ENCODE peak calls at places on chromosomes 13 and 19, in ten cellular contexts. One of them, this sample, is unnamed.
A peak's percentile ranks its signal among the peaks of the same experiment; 100 is the strongest.

GRCh38 chr19:2274937-2275535 is 6.9 kb downstream of the PEAK3 start:
- DNase-seq in thyroid gland: peak; percentile 69
- DNase-seq in A549: peak; percentile 68
- DNase-seq in K562: peak; percentile 54
- DNase-seq in tibial nerve: peak; percentile 61
- DNase-seq in mucosa of descending colon: peak; percentile 84
- DNase-seq in neural progenitor cell: peak; percentile 85
- DNase-seq in thoracic aorta: no peak
- DNase-seq in body of pancreas: peak; percentile 70
- DNase-seq in cardiac muscle cell: peak; percentile 77
- DNase-seq in this sample: peak; percentile 85

GRCh38 chr19:10352764-10353671 is 13.6 kb upstream of the ICAM3 start:
- DNase-seq in tibial nerve: peak; percentile 81
- DNase-seq in A549: no peak
- DNase-seq in thyroid gland: peak; percentile 94
- DNase-seq in K562: peak; percentile 54
- DNase-seq in body of pancreas: peak; percentile 28
- DNase-seq in mucosa of descending colon: no peak
- DNase-seq in cardiac muscle cell: peak; percentile 95
- DNase-seq in neural progenitor cell: peak; percentile 95
- DNase-seq in thoracic aorta: no peak
- DNase-seq in this sample: peak; percentile 31

GRCh38 chr13:93151277-93151676 is 75.3 kb upstream of the GPC6 start:
- DNase-seq in neural progenitor cell: no peak
- DNase-seq in thoracic aorta: no peak
- DNase-seq in body of pancreas: no peak
- DNase-seq in A549: no peak
- DNase-seq in K562: no peak
- DNase-seq in tibial nerve: no peak
- DNase-seq in cardiac muscle cell: no peak
- DNase-seq in mucosa of descending colon: no peak
- DNase-seq in thyroid gland: no peak
- DNase-seq in this sample: no peak

GRCh38 chr19:52410276-52410675 is 12.6 kb downstream of the ZNF528 start:
- DNase-seq in K562: no peak
- DNase-seq in mucosa of descending colon: no peak
- DNase-seq in cardiac muscle cell: no peak
- DNase-seq in tibial nerve: no peak
- DNase-seq in body of pancreas: no peak
- DNase-seq in A549: no peak
- DNase-seq in thyroid gland: no peak
- DNase-seq in neural progenitor cell: no peak
- DNase-seq in thoracic aorta: no peak
- DNase-seq in this sample: no peak

GRCh38 chr13:42497798-42498197 is 76.2 kb upstream of the TNFSF11 start:
- DNase-seq in thoracic aorta: no peak
- DNase-seq in body of pancreas: no peak
- DNase-seq in mucosa of descending colon: no peak
- DNase-seq in A549: no peak
- DNase-seq in tibial nerve: no peak
- DNase-seq in neural progenitor cell: no peak
- DNase-seq in K562: no peak
- DNase-seq in cardiac muscle cell: no peak
- DNase-seq in thyroid gland: no peak
- DNase-seq in this sample: no peak

GRCh38 chr19:16429066-16429758 is 42.6 kb downstream of the EPS15L1 start:
- DNase-seq in A549: no peak
- DNase-seq in tibial nerve: no peak
- DNase-seq in thyroid gland: peak; percentile 94
- DNase-seq in mucosa of descending colon: no peak
- DNase-seq in cardiac muscle cell: no peak
- DNase-seq in K562: no peak
- DNase-seq in thoracic aorta: no peak
- DNase-seq in neural progenitor cell: no peak
- DNase-seq in body of pancreas: peak; percentile 48
- DNase-seq in this sample: no peak

GRCh38 chr19:17296278-17296677 is 6.9 kb downstream of the ABHD8 start:
- DNase-seq in A549: peak; percentile 73
- DNase-seq in body of pancreas: no peak
- DNase-seq in neural progenitor cell: no peak
- DNase-seq in cardiac muscle cell: no peak
- DNase-seq in thoracic aorta: no peak
- DNase-seq in tibial nerve: no peak
- DNase-seq in thyroid gland: no peak
- DNase-seq in mucosa of descending colon: no peak
- DNase-seq in K562: no peak
- DNase-seq in this sample: no peak

GRCh38 chr13:111049791-111050538 is 65.1 kb upstream of the ARHGEF7 start:
- DNase-seq in thoracic aorta: no peak
- DNase-seq in K562: peak; percentile 35
- DNase-seq in neural progenitor cell: peak; percentile 46
- DNase-seq in A549: no peak
- DNase-seq in tibial nerve: peak; percentile 69
- DNase-seq in mucosa of descending colon: peak; percentile 69
- DNase-seq in thyroid gland: peak; percentile 11
- DNase-seq in body of pancreas: peak; percentile 41
- DNase-seq in cardiac muscle cell: peak; percentile 11
- DNase-seq in this sample: peak; percentile 34

GRCh38 chr19:12956446-12957388 is at the start of gene GADD45GIP1:
- DNase-seq in tibial nerve: peak; percentile 45
- DNase-seq in body of pancreas: peak; percentile 81
- DNase-seq in A549: peak; percentile 83
- DNase-seq in cardiac muscle cell: peak; percentile 80
- DNase-seq in thoracic aorta: no peak
- DNase-seq in neural progenitor cell: peak; percentile 89
- DNase-seq in K562: peak; percentile 84
- DNase-seq in thyroid gland: peak; percentile 80
- DNase-seq in mucosa of descending colon: peak; percentile 84
- DNase-seq in this sample: peak; percentile 80

GRCh38 chr19:50252111-50252886 is 48.9 kb downstream of the MYH14 start:
- DNase-seq in tibial nerve: no peak
- DNase-seq in neural progenitor cell: peak; percentile 27
- DNase-seq in thoracic aorta: no peak
- DNase-seq in body of pancreas: peak; percentile 11
- DNase-seq in thyroid gland: no peak
- DNase-seq in cardiac muscle cell: no peak
- DNase-seq in K562: peak; percentile 64
- DNase-seq in A549: peak; percentile 58
- DNase-seq in mucosa of descending colon: peak; percentile 42
- DNase-seq in this sample: peak; percentile 35

GRCh38 chr19:8259922-8260247 is 48.3 kb downstream of the CD320 start:
- DNase-seq in mucosa of descending colon: no peak
- DNase-seq in neural progenitor cell: no peak
- DNase-seq in A549: no peak
- DNase-seq in tibial nerve: no peak
- DNase-seq in thoracic aorta: no peak
- DNase-seq in cardiac muscle cell: no peak
- DNase-seq in thyroid gland: no peak
- DNase-seq in K562: no peak
- DNase-seq in body of pancreas: peak; percentile 1
- DNase-seq in this sample: no peak

GRCh38 chr13:92573467-92574057 is 653.0 kb upstream of the GPC6 start:
- DNase-seq in A549: peak; percentile 12
- DNase-seq in K562: peak; percentile 59
- DNase-seq in tibial nerve: no peak
- DNase-seq in thyroid gland: no peak
- DNase-seq in mucosa of descending colon: no peak
- DNase-seq in thoracic aorta: no peak
- DNase-seq in cardiac muscle cell: peak; percentile 78
- DNase-seq in neural progenitor cell: peak; percentile 76
- DNase-seq in body of pancreas: peak; percentile 7
- DNase-seq in this sample: no peak

GRCh38 chr13:46795321-46795720 is 1.6 kb downstream of the ESD start:
- DNase-seq in cardiac muscle cell: no peak
- DNase-seq in K562: no peak
- DNase-seq in mucosa of descending colon: no peak
- DNase-seq in thoracic aorta: no peak
- DNase-seq in thyroid gland: no peak
- DNase-seq in body of pancreas: no peak
- DNase-seq in tibial nerve: no peak
- DNase-seq in A549: no peak
- DNase-seq in neural progenitor cell: peak; percentile 59
- DNase-seq in this sample: no peak
- TF ChIP-seq CTCF in cardiac muscle cell: no peak
- TF ChIP-seq CTCF in K562: no peak
- TF ChIP-seq CTCF in mucosa of descending colon: no peak
- TF ChIP-seq CTCF in thoracic aorta: no peak
- TF ChIP-seq CTCF in thyroid gland: no peak
- TF ChIP-seq CTCF in body of pancreas: no peak
- TF ChIP-seq CTCF in tibial nerve: no peak
- TF ChIP-seq CTCF in A549: no peak
- TF ChIP-seq CTCF in neural progenitor cell: peak; percentile 41
- TF ChIP-seq CTCF in this sample: no peak

DNA sequence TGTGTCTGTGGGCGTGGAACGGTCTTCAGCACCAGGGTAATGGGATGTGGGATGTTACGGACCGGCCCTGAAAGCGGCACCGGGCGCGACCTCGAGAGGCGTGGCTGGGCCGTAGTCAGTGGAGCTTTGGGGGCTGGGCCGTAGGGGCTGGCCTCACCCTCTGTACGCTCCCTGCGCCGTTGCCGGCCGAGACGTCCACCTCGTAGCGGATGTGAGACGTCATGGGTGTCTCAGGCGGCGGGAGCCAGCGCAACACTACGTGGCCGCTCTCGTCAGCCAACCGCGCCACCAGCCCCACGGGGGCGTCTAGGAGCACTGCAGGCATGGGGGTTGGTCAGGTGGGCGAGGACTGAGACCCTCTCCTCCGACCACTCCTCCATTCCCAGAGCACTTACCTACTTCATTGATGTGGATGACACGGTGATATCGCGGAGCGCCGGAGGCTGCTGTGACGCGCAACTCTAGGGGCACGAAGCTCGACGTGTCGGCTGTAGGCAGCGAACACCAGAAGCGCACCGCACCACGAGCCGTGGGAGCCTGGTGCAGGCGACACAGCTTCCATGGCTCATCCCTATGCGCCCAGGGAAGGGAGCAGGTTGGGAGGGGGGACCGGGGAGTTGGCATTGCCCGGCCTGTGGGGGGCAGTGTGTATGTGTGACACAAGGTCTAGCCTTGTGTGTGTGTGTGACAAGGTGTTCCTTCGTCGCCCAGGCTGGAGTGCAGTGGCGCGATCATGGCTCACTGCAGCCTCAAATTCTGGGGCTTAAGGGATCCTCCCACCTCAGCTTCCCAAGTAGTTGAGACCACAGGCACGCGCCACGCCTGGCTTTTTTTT is 2.4 kb downstream of the EPOR start:
- DNase-seq in body of pancreas: peak; percentile 63
- DNase-seq in A549: peak; percentile 96
- DNase-seq in thoracic aorta: no peak
- DNase-seq in thyroid gland: peak; percentile 13
- DNase-seq in mucosa of descending colon: peak; percentile 41
- DNase-seq in neural progenitor cell: peak; percentile 95
- DNase-seq in K562: no peak
- DNase-seq in tibial nerve: peak; percentile 16
- DNase-seq in cardiac muscle cell: peak; percentile 63
- DNase-seq in this sample: peak; percentile 85
- H3K4me1 ChIP-seq in body of pancreas: peaks cover 53% of the 10 kb centered on the region
- H3K4me1 ChIP-seq in A549: peaks cover 36% of the 10 kb centered on the region
- H3K4me1 ChIP-seq in thoracic aorta: peaks cover 16% of the 10 kb centered on the region
- H3K4me1 ChIP-seq in thyroid gland: peaks cover 63% of the 10 kb centered on the region
- H3K4me1 ChIP-seq in mucosa of descending colon: peaks cover 29% of the 10 kb centered on the region
- H3K4me1 ChIP-seq in neural progenitor cell: no peaks in the 10 kb centered on the region
- H3K4me1 ChIP-seq in K562: peaks cover 16% of the 10 kb centered on the region
- H3K4me1 ChIP-seq in tibial nerve: no peaks in the 10 kb centered on the region
- H3K4me1 ChIP-seq in cardiac muscle cell: peaks cover 7% of the 10 kb centered on the region
- H3K4me1 ChIP-seq in this sample: peaks cover 9% of the 10 kb centered on the region

GRCh38 chr19:3809881-3810707 is 23.9 kb upstream of the MATK start:
- DNase-seq in neural progenitor cell: no peak
- DNase-seq in cardiac muscle cell: no peak
- DNase-seq in mucosa of descending colon: no peak
- DNase-seq in body of pancreas: no peak
- DNase-seq in thoracic aorta: no peak
- DNase-seq in K562: no peak
- DNase-seq in thyroid gland: no peak
- DNase-seq in A549: no peak
- DNase-seq in tibial nerve: no peak
- DNase-seq in this sample: no peak

GRCh38 chr19:3807131-3807480 is 20.9 kb upstream of the MATK start:
- DNase-seq in thyroid gland: no peak
- DNase-seq in K562: no peak
- DNase-seq in cardiac muscle cell: no peak
- DNase-seq in mucosa of descending colon: no peak
- DNase-seq in tibial nerve: no peak
- DNase-seq in A549: no peak
- DNase-seq in body of pancreas: no peak
- DNase-seq in thoracic aorta: no peak
- DNase-seq in neural progenitor cell: no peak
- DNase-seq in this sample: no peak

GRCh38 chr19:3807574-3808354 is 21.6 kb upstream of the MATK start:
- DNase-seq in body of pancreas: no peak
- DNase-seq in A549: no peak
- DNase-seq in tibial nerve: no peak
- DNase-seq in neural progenitor cell: no peak
- DNase-seq in mucosa of descending colon: no peak
- DNase-seq in K562: no peak
- DNase-seq in thoracic aorta: no peak
- DNase-seq in thyroid gland: no peak
- DNase-seq in cardiac muscle cell: no peak
- DNase-seq in this sample: no peak

GRCh38 chr19:3810708-3811355 is 24.7 kb upstream of the MATK start:
- DNase-seq in body of pancreas: no peak
- DNase-seq in thoracic aorta: no peak
- DNase-seq in K562: no peak
- DNase-seq in tibial nerve: no peak
- DNase-seq in thyroid gland: peak; percentile 14
- DNase-seq in cardiac muscle cell: no peak
- DNase-seq in neural progenitor cell: no peak
- DNase-seq in A549: no peak
- DNase-seq in mucosa of descending colon: no peak
- DNase-seq in this sample: no peak

GRCh38 chr19:3808420-3809143 is 22.4 kb upstream of the MATK start:
- DNase-seq in cardiac muscle cell: no peak
- DNase-seq in K562: no peak
- DNase-seq in mucosa of descending colon: no peak
- DNase-seq in body of pancreas: no peak
- DNase-seq in neural progenitor cell: no peak
- DNase-seq in tibial nerve: no peak
- DNase-seq in thyroid gland: peak; percentile 89
- DNase-seq in thoracic aorta: no peak
- DNase-seq in A549: no peak
- DNase-seq in this sample: no peak
- TF ChIP-seq CTCF in cardiac muscle cell: no peak
- TF ChIP-seq CTCF in K562: no peak
- TF ChIP-seq CTCF in mucosa of descending colon: no peak
- TF ChIP-seq CTCF in body of pancreas: no peak
- TF ChIP-seq CTCF in neural progenitor cell: no peak
- TF ChIP-seq CTCF in tibial nerve: no peak
- TF ChIP-seq CTCF in thyroid gland: no peak
- TF ChIP-seq CTCF in thoracic aorta: no peak
- TF ChIP-seq CTCF in A549: no peak
- TF ChIP-seq CTCF in this sample: no peak

DNA sequence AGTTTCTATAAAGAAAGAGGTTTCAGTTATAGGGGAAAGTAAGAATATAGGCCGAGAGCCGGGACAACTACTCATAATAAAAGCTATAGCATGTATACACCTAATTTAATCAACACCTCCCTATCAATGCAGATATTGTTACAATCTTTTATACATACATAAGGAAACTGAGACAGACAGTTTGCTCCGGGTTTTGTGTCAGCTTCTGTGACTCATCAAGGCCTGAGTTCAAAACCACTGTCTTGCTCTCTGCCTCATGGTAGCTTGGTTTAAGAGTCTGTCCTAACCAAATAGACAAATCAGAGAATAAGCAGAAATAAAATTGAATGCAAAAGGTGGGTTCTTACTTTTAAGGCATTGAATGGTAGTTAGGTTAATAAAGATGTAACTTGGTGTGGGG is 222.9 kb downstream of the GGACT start:
- DNase-seq in thoracic aorta: no peak
- DNase-seq in neural progenitor cell: no peak
- DNase-seq in tibial nerve: no peak
- DNase-seq in mucosa of descending colon: no peak
- DNase-seq in thyroid gland: no peak
- DNase-seq in A549: no peak
- DNase-seq in body of pancreas: no peak
- DNase-seq in K562: no peak
- DNase-seq in cardiac muscle cell: no peak
- DNase-seq in this sample: no peak
- H3K4me1 ChIP-seq in thoracic aorta: peaks cover 6% of the 10 kb centered on the region
- H3K4me1 ChIP-seq in neural progenitor cell: peaks cover 6% of the 10 kb centered on the region
- H3K4me1 ChIP-seq in tibial nerve: no peaks in the 10 kb centered on the region
- H3K4me1 ChIP-seq in mucosa of descending colon: no peaks in the 10 kb centered on the region
- H3K4me1 ChIP-seq in thyroid gland: no peaks in the 10 kb centered on the region
- H3K4me1 ChIP-seq in A549: peaks cover 23% of the 10 kb centered on the region
- H3K4me1 ChIP-seq in body of pancreas: no peaks in the 10 kb centered on the region
- H3K4me1 ChIP-seq in K562: no peaks in the 10 kb centered on the region
- H3K4me1 ChIP-seq in cardiac muscle cell: peaks cover 8% of the 10 kb centered on the region
- H3K4me1 ChIP-seq in this sample: no peaks in the 10 kb centered on the region